ENCODE peak calls at places on chromosome 12, in seven cellular contexts. One of them, this sample, is unnamed.

GRCh38 chr12:6772331-6772695 is at the start of gene LAG3:
- DNase-seq in GM10248: peak; percentile 67
- DNase-seq in left lung: no peak
- DNase-seq in foreskin fibroblast: no peak
- DNase-seq in BE2C: no peak
- DNase-seq in stomach: no peak
- DNase-seq in coronary artery: no peak
- DNase-seq in this sample: no peak

GRCh38 chr12:116122639-116123038 is 154.9 kb downstream of the MED13L start:
- DNase-seq in left lung: no peak
- DNase-seq in stomach: no peak
- DNase-seq in GM10248: no peak
- DNase-seq in coronary artery: no peak
- DNase-seq in foreskin fibroblast: no peak
- DNase-seq in BE2C: no peak
- DNase-seq in this sample: no peak

GRCh38 chr12:77687346-77687745 is 143.3 kb upstream of the NAV3 start:
- DNase-seq in left lung: no peak
- DNase-seq in BE2C: no peak
- DNase-seq in coronary artery: no peak
- DNase-seq in stomach: no peak
- DNase-seq in GM10248: no peak
- DNase-seq in foreskin fibroblast: no peak
- DNase-seq in this sample: no peak

GRCh38 chr12:1720494-1720893 is 29.6 kb downstream of the ADIPOR2 start:
- DNase-seq in BE2C: no peak
- DNase-seq in stomach: no peak
- DNase-seq in left lung: no peak
- DNase-seq in foreskin fibroblast: no peak
- DNase-seq in GM10248: no peak
- DNase-seq in coronary artery: no peak
- DNase-seq in this sample: no peak

GRCh38 chr12:51181558-51181957 is 8.6 kb upstream of the TFCP2 start:
- DNase-seq in GM10248: no peak
- DNase-seq in left lung: no peak
- DNase-seq in foreskin fibroblast: no peak
- DNase-seq in coronary artery: no peak
- DNase-seq in BE2C: no peak
- DNase-seq in stomach: no peak
- DNase-seq in this sample: no peak

GRCh38 chr12:12715459-12716150 is 1.6 kb upstream of the CDKN1B start:
- DNase-seq in left lung: no peak
- DNase-seq in GM10248: peak; percentile 41
- DNase-seq in foreskin fibroblast: no peak
- DNase-seq in coronary artery: no peak
- DNase-seq in BE2C: no peak
- DNase-seq in stomach: no peak
- DNase-seq in this sample: no peak

GRCh38 chr12:46524778-46525177 is 152.2 kb upstream of the SLC38A2 start:
- DNase-seq in coronary artery: peak; percentile 86
- DNase-seq in foreskin fibroblast: peak; percentile 91
- DNase-seq in stomach: peak; percentile 58
- DNase-seq in left lung: peak; percentile 65
- DNase-seq in GM10248: no peak
- DNase-seq in BE2C: peak; percentile 83
- DNase-seq in this sample: no peak

GRCh38 chr12:127803545-127803944 is 463.4 kb upstream of the TMEM132C start:
- DNase-seq in foreskin fibroblast: no peak
- DNase-seq in GM10248: no peak
- DNase-seq in left lung: no peak
- DNase-seq in BE2C: no peak
- DNase-seq in stomach: no peak
- DNase-seq in coronary artery: no peak
- DNase-seq in this sample: no peak

GRCh38 chr12:118126119-118126757 is 9.7 kb upstream of the PEBP1 start:
- DNase-seq in coronary artery: no peak
- DNase-seq in stomach: peak; percentile 93
- DNase-seq in GM10248: no peak
- DNase-seq in left lung: peak; percentile 37
- DNase-seq in BE2C: no peak
- DNase-seq in foreskin fibroblast: no peak
- DNase-seq in this sample: no peak

GRCh38 chr12:60227916-60228315 is 632.1 kb downstream of the SLC16A7 start:
- DNase-seq in foreskin fibroblast: no peak
- DNase-seq in stomach: no peak
- DNase-seq in BE2C: no peak
- DNase-seq in left lung: no peak
- DNase-seq in GM10248: no peak
- DNase-seq in coronary artery: no peak
- DNase-seq in this sample: no peak

GRCh38 chr12:110561471-110562201 is 21.5 kb downstream of the PPTC7 start:
- DNase-seq in BE2C: no peak
- DNase-seq in GM10248: no peak
- DNase-seq in stomach: no peak
- DNase-seq in left lung: no peak
- DNase-seq in coronary artery: no peak
- DNase-seq in foreskin fibroblast: peak; percentile 72
- DNase-seq in this sample: no peak

GRCh38 chr12:7934560-7935463 is 1.2 kb downstream of the SLC2A3 start:
- DNase-seq in left lung: no peak
- DNase-seq in GM10248: no peak
- DNase-seq in foreskin fibroblast: no peak
- DNase-seq in BE2C: no peak
- DNase-seq in coronary artery: no peak
- DNase-seq in stomach: no peak
- DNase-seq in this sample: no peak

GRCh38 chr12:127270193-127270592 is 996.8 kb upstream of the TMEM132C start:
- DNase-seq in BE2C: no peak
- DNase-seq in GM10248: no peak
- DNase-seq in coronary artery: no peak
- DNase-seq in left lung: no peak
- DNase-seq in foreskin fibroblast: peak; percentile 95
- DNase-seq in stomach: no peak
- DNase-seq in this sample: no peak

GRCh38 chr12:76883826-76884225 is 5.0 kb upstream of the CSRP2 start:
- DNase-seq in coronary artery: no peak
- DNase-seq in left lung: peak; percentile 36
- DNase-seq in stomach: no peak
- DNase-seq in foreskin fibroblast: peak; percentile 67
- DNase-seq in GM10248: no peak
- DNase-seq in BE2C: no peak
- DNase-seq in this sample: no peak

GRCh38 chr12:105347486-105347885 is 17.0 kb downstream of the C12orf75 start:
- DNase-seq in GM10248: no peak
- DNase-seq in left lung: no peak
- DNase-seq in BE2C: no peak
- DNase-seq in foreskin fibroblast: no peak
- DNase-seq in coronary artery: no peak
- DNase-seq in stomach: no peak
- DNase-seq in this sample: no peak

GRCh38 chr12:105338954-105339353 is 8.5 kb downstream of the C12orf75 start:
- DNase-seq in stomach: no peak
- DNase-seq in GM10248: no peak
- DNase-seq in coronary artery: no peak
- DNase-seq in foreskin fibroblast: no peak
- DNase-seq in left lung: no peak
- DNase-seq in BE2C: no peak
- DNase-seq in this sample: no peak

GRCh38 chr12:105343836-105344235 is 13.3 kb downstream of the C12orf75 start:
- DNase-seq in GM10248: no peak
- DNase-seq in left lung: no peak
- DNase-seq in BE2C: no peak
- DNase-seq in stomach: no peak
- DNase-seq in coronary artery: no peak
- DNase-seq in foreskin fibroblast: no peak
- DNase-seq in this sample: no peak

GRCh38 chr12:105341010-105341409 is 10.5 kb downstream of the C12orf75 start:
- DNase-seq in stomach: no peak
- DNase-seq in left lung: no peak
- DNase-seq in BE2C: no peak
- DNase-seq in foreskin fibroblast: no peak
- DNase-seq in GM10248: no peak
- DNase-seq in coronary artery: no peak
- DNase-seq in this sample: no peak

DNA sequence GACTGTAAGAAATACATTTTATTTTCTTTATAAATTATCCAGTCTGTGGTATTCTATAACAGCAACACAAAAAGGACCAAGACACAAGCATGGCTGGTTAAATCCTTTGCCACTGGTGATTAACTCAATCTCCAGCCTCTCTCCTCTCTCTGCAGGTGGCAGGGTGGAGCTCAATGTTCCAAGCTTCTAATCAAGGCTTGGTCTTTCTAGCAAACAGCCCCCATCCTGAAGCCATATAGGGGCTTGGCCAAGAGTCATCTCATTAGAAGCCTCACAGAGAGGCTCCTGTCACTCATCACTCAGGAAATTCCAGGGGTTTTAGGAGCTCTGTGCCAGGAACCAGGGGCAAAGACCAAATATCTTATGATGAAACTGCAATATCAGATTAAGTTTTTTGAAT is 12.0 kb downstream of the C12orf75 start:
- DNase-seq in foreskin fibroblast: no peak
- DNase-seq in coronary artery: no peak
- DNase-seq in left lung: no peak
- DNase-seq in BE2C: no peak
- DNase-seq in GM10248: no peak
- DNase-seq in stomach: no peak
- DNase-seq in this sample: no peak
- TF ChIP-seq CTCF in foreskin fibroblast: no peak
- TF ChIP-seq CTCF in coronary artery: no peak
- TF ChIP-seq CTCF in left lung: no peak
- TF ChIP-seq CTCF in BE2C: no peak
- TF ChIP-seq CTCF in GM10248: no peak
- TF ChIP-seq CTCF in stomach: no peak
- TF ChIP-seq CTCF in this sample: no peak

GRCh38 chr12:642633-643477 is 20.4 kb downstream of the NINJ2 start:
- DNase-seq in BE2C: no peak
- DNase-seq in foreskin fibroblast: peak; percentile 60
- DNase-seq in stomach: peak; percentile 78
- DNase-seq in GM10248: peak; percentile 88
- DNase-seq in left lung: peak; percentile 87
- DNase-seq in coronary artery: peak; percentile 80
- DNase-seq in this sample: peak; percentile 79
- TF ChIP-seq CTCF in BE2C: no peak
- TF ChIP-seq CTCF in foreskin fibroblast: peak; percentile 19
- TF ChIP-seq CTCF in stomach: peak; percentile 25
- TF ChIP-seq CTCF in GM10248: peak; percentile 3
- TF ChIP-seq CTCF in left lung: peak; percentile 49
- TF ChIP-seq CTCF in coronary artery: no peak
- TF ChIP-seq CTCF in this sample: peak; percentile 64

GRCh38 chr12:29306682-29307081 is 74.3 kb downstream of the ERGIC2 start:
- DNase-seq in BE2C: no peak
- DNase-seq in stomach: no peak
- DNase-seq in foreskin fibroblast: no peak
- DNase-seq in GM10248: no peak
- DNase-seq in left lung: no peak
- DNase-seq in coronary artery: no peak
- DNase-seq in this sample: no peak

GRCh38 chr12:29310899-29311298 is 70.1 kb downstream of the ERGIC2 start:
- DNase-seq in BE2C: no peak
- DNase-seq in left lung: no peak
- DNase-seq in foreskin fibroblast: no peak
- DNase-seq in GM10248: no peak
- DNase-seq in coronary artery: no peak
- DNase-seq in stomach: no peak
- DNase-seq in this sample: no peak

GRCh38 chr12:29306267-29306666 is 74.7 kb downstream of the ERGIC2 start:
- DNase-seq in foreskin fibroblast: no peak
- DNase-seq in left lung: no peak
- DNase-seq in GM10248: no peak
- DNase-seq in coronary artery: no peak
- DNase-seq in stomach: no peak
- DNase-seq in BE2C: no peak
- DNase-seq in this sample: no peak

GRCh38 chr12:29314421-29314820 is 66.6 kb downstream of the ERGIC2 start:
- DNase-seq in foreskin fibroblast: no peak
- DNase-seq in stomach: no peak
- DNase-seq in coronary artery: no peak
- DNase-seq in BE2C: no peak
- DNase-seq in GM10248: no peak
- DNase-seq in left lung: no peak
- DNase-seq in this sample: no peak

GRCh38 chr12:29309320-29309902 is 71.6 kb downstream of the ERGIC2 start:
- DNase-seq in GM10248: no peak
- DNase-seq in stomach: no peak
- DNase-seq in BE2C: no peak
- DNase-seq in coronary artery: no peak
- DNase-seq in left lung: no peak
- DNase-seq in foreskin fibroblast: peak; percentile 18
- DNase-seq in this sample: no peak
- TF ChIP-seq CTCF in GM10248: peak; percentile 15
- TF ChIP-seq CTCF in stomach: no peak
- TF ChIP-seq CTCF in BE2C: peak; percentile 43
- TF ChIP-seq CTCF in coronary artery: no peak
- TF ChIP-seq CTCF in left lung: no peak
- TF ChIP-seq CTCF in foreskin fibroblast: peak; percentile 44
- TF ChIP-seq CTCF in this sample: peak; percentile 74

GRCh38 chr12:103401421-103401820 is 94.3 kb downstream of the C12orf42 start:
- DNase-seq in GM10248: no peak
- DNase-seq in coronary artery: no peak
- DNase-seq in stomach: no peak
- DNase-seq in left lung: no peak
- DNase-seq in BE2C: peak; percentile 23
- DNase-seq in foreskin fibroblast: no peak
- DNase-seq in this sample: no peak
- TF ChIP-seq CTCF in GM10248: no peak
- TF ChIP-seq CTCF in coronary artery: no peak
- TF ChIP-seq CTCF in stomach: no peak
- TF ChIP-seq CTCF in left lung: no peak
- TF ChIP-seq CTCF in BE2C: peak; percentile 48
- TF ChIP-seq CTCF in foreskin fibroblast: no peak
- TF ChIP-seq CTCF in this sample: no peak

GRCh38 chr12:125185740-125186470 is 120.7 kb downstream of the AACS start:
- DNase-seq in left lung: peak; percentile 88
- DNase-seq in foreskin fibroblast: peak; percentile 70
- DNase-seq in stomach: peak; percentile 78
- DNase-seq in BE2C: peak; percentile 92
- DNase-seq in GM10248: peak; percentile 65
- DNase-seq in coronary artery: no peak
- DNase-seq in this sample: peak; percentile 83
- TF ChIP-seq CTCF in left lung: peak; percentile 25
- TF ChIP-seq CTCF in foreskin fibroblast: no peak
- TF ChIP-seq CTCF in stomach: peak; percentile 54
- TF ChIP-seq CTCF in BE2C: no peak
- TF ChIP-seq CTCF in GM10248: peak; percentile 21
- TF ChIP-seq CTCF in coronary artery: no peak
- TF ChIP-seq CTCF in this sample: peak; percentile 76

DNA sequence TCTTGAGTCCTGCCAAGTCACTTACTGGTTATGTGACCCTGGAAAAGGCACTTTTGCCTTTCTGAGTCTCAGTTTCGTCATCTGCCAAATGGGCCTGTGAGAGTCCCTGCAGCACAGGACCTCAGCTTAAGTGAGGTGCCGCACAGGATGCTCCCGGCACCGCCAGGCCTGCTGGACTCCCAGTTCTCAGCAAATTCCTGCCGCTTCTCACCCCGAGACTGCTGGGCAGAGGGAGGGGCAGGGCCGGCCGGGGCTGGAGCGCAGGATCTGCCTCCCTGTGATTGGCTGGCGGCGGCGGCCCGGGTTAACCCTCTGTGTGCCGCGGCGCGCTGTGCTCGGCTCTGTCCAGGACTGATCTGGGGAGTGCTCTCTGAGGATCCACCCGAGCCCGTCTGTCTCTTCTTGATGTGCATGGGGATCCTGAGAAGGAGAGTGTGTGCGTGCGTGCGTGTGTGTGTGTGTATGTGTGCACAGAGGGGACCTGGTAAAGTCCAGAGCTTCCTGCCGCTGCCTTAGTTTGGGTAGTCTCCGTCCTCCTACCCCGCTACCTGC is 8.6 kb downstream of the SETD1B start:
- DNase-seq in BE2C: peak; percentile 61
- DNase-seq in left lung: peak; percentile 81
- DNase-seq in coronary artery: no peak
- DNase-seq in GM10248: peak; percentile 66
- DNase-seq in stomach: peak; percentile 87
- DNase-seq in foreskin fibroblast: peak; percentile 60
- DNase-seq in this sample: no peak
- TF ChIP-seq CTCF in BE2C: no peak
- TF ChIP-seq CTCF in left lung: peak; percentile 38
- TF ChIP-seq CTCF in coronary artery: no peak
- TF ChIP-seq CTCF in GM10248: no peak
- TF ChIP-seq CTCF in stomach: peak; percentile 59
- TF ChIP-seq CTCF in foreskin fibroblast: no peak
- TF ChIP-seq CTCF in this sample: peak; percentile 62